ENCODE peak calls at places on chromosomes 6 and 20, in nine cellular contexts. One of them, this sample, is unnamed.

GRCh38 chr6:12849420-12850200 is 133.0 kb downstream of the PHACTR1 start:
- DNase-seq in sigmoid colon: no peak
- DNase-seq in fibroblast of lung: no peak
- DNase-seq in Caco-2: no peak
- DNase-seq in WERI-Rb-1: no peak
- DNase-seq in A549: no peak
- DNase-seq in tibial nerve: no peak
- DNase-seq in adrenal gland: no peak
- DNase-seq in fibroblast of villous mesenchyme: no peak
- DNase-seq in this sample: no peak

GRCh38 chr20:7775072-7775471 is 165.2 kb downstream of the HAO1 start:
- DNase-seq in sigmoid colon: no peak
- DNase-seq in fibroblast of lung: peak; percentile 39
- DNase-seq in Caco-2: no peak
- DNase-seq in WERI-Rb-1: no peak
- DNase-seq in A549: no peak
- DNase-seq in tibial nerve: no peak
- DNase-seq in adrenal gland: no peak
- DNase-seq in fibroblast of villous mesenchyme: peak; percentile 37
- DNase-seq in this sample: no peak

GRCh38 chr6:44969446-44970175 is 358.5 kb upstream of the RUNX2 start:
- DNase-seq in sigmoid colon: no peak
- DNase-seq in fibroblast of lung: peak; percentile 62
- DNase-seq in Caco-2: no peak
- DNase-seq in WERI-Rb-1: no peak
- DNase-seq in A549: no peak
- DNase-seq in tibial nerve: no peak
- DNase-seq in adrenal gland: no peak
- DNase-seq in fibroblast of villous mesenchyme: no peak
- DNase-seq in this sample: no peak

GRCh38 chr6:158648682-158649131 is 1.1 kb upstream of the SYTL3 start:
- DNase-seq in sigmoid colon: peak; percentile 13
- DNase-seq in fibroblast of lung: peak; percentile 93
- DNase-seq in Caco-2: no peak
- DNase-seq in WERI-Rb-1: no peak
- DNase-seq in A549: no peak
- DNase-seq in tibial nerve: no peak
- DNase-seq in adrenal gland: peak; percentile 17
- DNase-seq in fibroblast of villous mesenchyme: peak; percentile 91
- DNase-seq in this sample: no peak

GRCh38 chr6:158406736-158407135 is 94.5 kb downstream of the TULP4 start:
- DNase-seq in sigmoid colon: no peak
- DNase-seq in fibroblast of lung: no peak
- DNase-seq in Caco-2: no peak
- DNase-seq in WERI-Rb-1: no peak
- DNase-seq in A549: no peak
- DNase-seq in tibial nerve: no peak
- DNase-seq in adrenal gland: no peak
- DNase-seq in fibroblast of villous mesenchyme: no peak
- DNase-seq in this sample: no peak

GRCh38 chr20:957544-957943 is 41.4 kb upstream of the ANGPT4 start:
- DNase-seq in sigmoid colon: no peak
- DNase-seq in fibroblast of lung: no peak
- DNase-seq in Caco-2: no peak
- DNase-seq in WERI-Rb-1: no peak
- DNase-seq in A549: peak; percentile 56
- DNase-seq in tibial nerve: no peak
- DNase-seq in adrenal gland: no peak
- DNase-seq in fibroblast of villous mesenchyme: no peak
- DNase-seq in this sample: no peak

GRCh38 chr6:41626022-41626421 is 12.2 kb upstream of the MDFI start:
- DNase-seq in sigmoid colon: no peak
- DNase-seq in fibroblast of lung: no peak
- DNase-seq in Caco-2: no peak
- DNase-seq in WERI-Rb-1: no peak
- DNase-seq in A549: no peak
- DNase-seq in tibial nerve: no peak
- DNase-seq in adrenal gland: no peak
- DNase-seq in fibroblast of villous mesenchyme: no peak
- DNase-seq in this sample: no peak

GRCh38 chr6:147322299-147323162 is 118.3 kb downstream of the STXBP5 start:
- DNase-seq in sigmoid colon: no peak
- DNase-seq in fibroblast of lung: peak; percentile 78
- DNase-seq in Caco-2: no peak
- DNase-seq in WERI-Rb-1: no peak
- DNase-seq in A549: no peak
- DNase-seq in tibial nerve: no peak
- DNase-seq in adrenal gland: no peak
- DNase-seq in fibroblast of villous mesenchyme: peak; percentile 80
- DNase-seq in this sample: no peak

GRCh38 chr6:102204336-102204735 is 810.8 kb downstream of the GRIK2 start:
- DNase-seq in sigmoid colon: no peak
- DNase-seq in fibroblast of lung: no peak
- DNase-seq in Caco-2: no peak
- DNase-seq in WERI-Rb-1: no peak
- DNase-seq in A549: no peak
- DNase-seq in tibial nerve: no peak
- DNase-seq in adrenal gland: no peak
- DNase-seq in fibroblast of villous mesenchyme: no peak
- DNase-seq in this sample: no peak

GRCh38 chr6:29071831-29072723 is 15.0 kb downstream of the OR2B3 start:
- DNase-seq in sigmoid colon: no peak
- DNase-seq in fibroblast of lung: no peak
- DNase-seq in Caco-2: peak; percentile 58
- DNase-seq in WERI-Rb-1: peak; percentile 69
- DNase-seq in A549: peak; percentile 36
- DNase-seq in tibial nerve: no peak
- DNase-seq in adrenal gland: peak; percentile 23
- DNase-seq in fibroblast of villous mesenchyme: peak; percentile 9
- DNase-seq in this sample: no peak
- TF ChIP-seq CTCF in sigmoid colon: no peak
- TF ChIP-seq CTCF in fibroblast of lung: no peak
- TF ChIP-seq CTCF in Caco-2: peak; percentile 87
- TF ChIP-seq CTCF in WERI-Rb-1: peak; percentile 99
- TF ChIP-seq CTCF in A549: peak; percentile 33
- TF ChIP-seq CTCF in tibial nerve: no peak
- TF ChIP-seq CTCF in adrenal gland: no peak
- TF ChIP-seq CTCF in fibroblast of villous mesenchyme: peak; percentile 68
- TF ChIP-seq CTCF in this sample: no peak

GRCh38 chr20:25858495-25859425 is 162.1 kb upstream of the ZNF337 start:
- DNase-seq in sigmoid colon: peak; percentile 30
- DNase-seq in fibroblast of lung: no peak
- DNase-seq in Caco-2: no peak
- DNase-seq in WERI-Rb-1: no peak
- DNase-seq in A549: no peak
- DNase-seq in tibial nerve: no peak
- DNase-seq in adrenal gland: peak; percentile 19
- DNase-seq in fibroblast of villous mesenchyme: no peak
- DNase-seq in this sample: no peak
- H3K4me3 ChIP-seq in sigmoid colon: peak overlapping the region; percentile 36
- H3K4me3 ChIP-seq in fibroblast of lung: peak overlapping the region; percentile 20
- H3K4me3 ChIP-seq in Caco-2: no peak overlapping the region
- H3K4me3 ChIP-seq in WERI-Rb-1: no peak overlapping the region
- H3K4me3 ChIP-seq in A549: peak overlapping the region; percentile 4
- H3K4me3 ChIP-seq in tibial nerve: no peak overlapping the region
- H3K4me3 ChIP-seq in adrenal gland: peak overlapping the region; percentile 10
- H3K4me3 ChIP-seq in fibroblast of villous mesenchyme: peak overlapping the region; percentile 27
- H3K4me3 ChIP-seq in this sample: peak overlapping the region; percentile 61

GRCh38 chr6:149763866-149764265 is 14.3 kb downstream of the PCMT1 start:
- DNase-seq in sigmoid colon: no peak
- DNase-seq in fibroblast of lung: no peak
- DNase-seq in Caco-2: no peak
- DNase-seq in WERI-Rb-1: no peak
- DNase-seq in A549: no peak
- DNase-seq in tibial nerve: no peak
- DNase-seq in adrenal gland: no peak
- DNase-seq in fibroblast of villous mesenchyme: no peak
- DNase-seq in this sample: no peak
- TF ChIP-seq CTCF in sigmoid colon: no peak
- TF ChIP-seq CTCF in fibroblast of lung: no peak
- TF ChIP-seq CTCF in Caco-2: no peak
- TF ChIP-seq CTCF in WERI-Rb-1: no peak
- TF ChIP-seq CTCF in A549: no peak
- TF ChIP-seq CTCF in tibial nerve: no peak
- TF ChIP-seq CTCF in adrenal gland: no peak
- TF ChIP-seq CTCF in fibroblast of villous mesenchyme: no peak
- TF ChIP-seq CTCF in this sample: no peak

DNA sequence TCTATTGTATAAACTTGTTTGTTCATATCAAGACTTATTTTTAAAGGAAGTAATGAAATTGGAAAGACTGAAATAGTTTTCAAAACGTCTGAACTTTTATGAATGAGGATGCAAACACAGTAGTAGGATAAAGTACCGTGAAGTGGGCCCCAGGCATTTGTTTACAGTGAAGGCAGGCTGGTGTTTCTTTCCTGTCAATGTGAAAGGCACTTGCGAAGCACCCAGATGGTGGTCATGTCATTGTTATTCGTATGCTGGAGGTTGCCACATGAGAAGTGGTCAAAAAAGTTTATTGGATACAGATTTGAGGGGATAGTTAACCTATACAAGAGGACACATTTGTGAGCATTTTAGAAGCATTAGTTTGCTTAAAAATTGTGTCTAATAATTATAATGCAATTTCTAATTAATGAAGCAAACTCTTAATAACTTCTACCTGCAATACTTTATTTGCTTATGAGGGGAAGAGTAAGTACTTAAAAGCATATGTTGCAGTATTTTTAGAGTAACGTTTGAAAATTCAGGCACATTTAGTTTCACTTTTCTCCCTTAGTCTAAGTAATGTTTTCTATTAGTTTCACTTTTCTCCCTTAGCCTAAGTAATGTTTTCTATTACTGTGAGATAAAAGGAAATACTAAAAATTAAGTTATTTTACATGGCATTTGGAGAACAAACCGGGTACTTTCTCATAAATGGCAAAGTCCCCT is 120.8 kb upstream of the CLDN20 start:
- DNase-seq in sigmoid colon: no peak
- DNase-seq in fibroblast of lung: peak; percentile 55
- DNase-seq in Caco-2: no peak
- DNase-seq in WERI-Rb-1: no peak
- DNase-seq in A549: no peak
- DNase-seq in tibial nerve: no peak
- DNase-seq in adrenal gland: no peak
- DNase-seq in fibroblast of villous mesenchyme: peak; percentile 76
- DNase-seq in this sample: no peak
- H3K4me3 ChIP-seq in sigmoid colon: peak overlapping the region; percentile 14
- H3K4me3 ChIP-seq in fibroblast of lung: peak overlapping the region; percentile 33
- H3K4me3 ChIP-seq in Caco-2: no peak overlapping the region
- H3K4me3 ChIP-seq in WERI-Rb-1: no peak overlapping the region
- H3K4me3 ChIP-seq in A549: no peak overlapping the region
- H3K4me3 ChIP-seq in tibial nerve: peak overlapping the region; percentile 29
- H3K4me3 ChIP-seq in adrenal gland: peak overlapping the region; percentile 44
- H3K4me3 ChIP-seq in fibroblast of villous mesenchyme: peak overlapping the region; percentile 27
- H3K4me3 ChIP-seq in this sample: peak overlapping the region; percentile 62

DNA sequence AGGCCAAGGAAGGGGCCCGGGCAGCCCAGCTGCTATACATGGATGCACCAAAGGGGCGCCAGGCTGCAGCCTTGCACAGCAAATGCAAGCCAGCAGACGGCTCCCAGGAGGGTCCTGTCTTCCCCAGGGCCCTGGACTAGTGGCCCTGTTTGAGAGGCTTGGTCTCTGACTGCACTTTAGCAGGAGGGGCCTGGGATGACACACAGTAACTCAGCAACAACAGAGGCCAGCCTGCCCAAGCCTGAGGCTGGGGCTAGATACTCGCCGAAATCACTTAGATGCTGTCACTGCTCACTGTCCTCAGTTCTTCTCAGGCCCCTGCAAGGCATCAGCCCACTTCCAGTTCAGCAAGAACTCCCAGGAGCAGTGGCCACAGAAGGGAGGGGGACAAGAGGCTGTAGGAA is 73.5 kb downstream of the TRAM2 start:
- DNase-seq in sigmoid colon: no peak
- DNase-seq in fibroblast of lung: no peak
- DNase-seq in Caco-2: no peak
- DNase-seq in WERI-Rb-1: peak; percentile 82
- DNase-seq in A549: no peak
- DNase-seq in tibial nerve: no peak
- DNase-seq in adrenal gland: no peak
- DNase-seq in fibroblast of villous mesenchyme: no peak
- DNase-seq in this sample: no peak
- TF ChIP-seq CTCF in sigmoid colon: no peak
- TF ChIP-seq CTCF in fibroblast of lung: no peak
- TF ChIP-seq CTCF in Caco-2: no peak
- TF ChIP-seq CTCF in WERI-Rb-1: peak; percentile 78
- TF ChIP-seq CTCF in A549: peak; percentile 12
- TF ChIP-seq CTCF in tibial nerve: no peak
- TF ChIP-seq CTCF in adrenal gland: no peak
- TF ChIP-seq CTCF in fibroblast of villous mesenchyme: peak; percentile 9
- TF ChIP-seq CTCF in this sample: no peak

GRCh38 chr6:29942275-29943052 is at the start of gene HLA-A:
- DNase-seq in sigmoid colon: peak; percentile 98
- DNase-seq in fibroblast of lung: peak; percentile 94
- DNase-seq in Caco-2: peak; percentile 89
- DNase-seq in WERI-Rb-1: peak; percentile 97
- DNase-seq in A549: peak; percentile 88
- DNase-seq in tibial nerve: peak; percentile 92
- DNase-seq in adrenal gland: peak; percentile 98
- DNase-seq in fibroblast of villous mesenchyme: peak; percentile 96
- DNase-seq in this sample: peak; percentile 96

GRCh38 chr6:29943053-29943966 is 978 bp downstream of the HLA-A start:
- DNase-seq in sigmoid colon: peak; percentile 77
- DNase-seq in fibroblast of lung: no peak
- DNase-seq in Caco-2: no peak
- DNase-seq in WERI-Rb-1: no peak
- DNase-seq in A549: no peak
- DNase-seq in tibial nerve: no peak
- DNase-seq in adrenal gland: no peak
- DNase-seq in fibroblast of villous mesenchyme: peak; percentile 23
- DNase-seq in this sample: no peak

GRCh38 chr6:29941006-29941405 is 1.3 kb upstream of the HLA-A start:
- DNase-seq in sigmoid colon: no peak
- DNase-seq in fibroblast of lung: no peak
- DNase-seq in Caco-2: no peak
- DNase-seq in WERI-Rb-1: no peak
- DNase-seq in A549: no peak
- DNase-seq in tibial nerve: peak; percentile 55
- DNase-seq in adrenal gland: no peak
- DNase-seq in fibroblast of villous mesenchyme: peak; percentile 42
- DNase-seq in this sample: no peak

GRCh38 chr6:29941476-29941875 is 856 bp upstream of the HLA-A start:
- DNase-seq in sigmoid colon: no peak
- DNase-seq in fibroblast of lung: peak; percentile 24
- DNase-seq in Caco-2: no peak
- DNase-seq in WERI-Rb-1: no peak
- DNase-seq in A549: no peak
- DNase-seq in tibial nerve: no peak
- DNase-seq in adrenal gland: no peak
- DNase-seq in fibroblast of villous mesenchyme: peak; percentile 31
- DNase-seq in this sample: no peak

GRCh38 chr6:29941916-29942274 is 437 bp upstream of the HLA-A start:
- DNase-seq in sigmoid colon: no peak
- DNase-seq in fibroblast of lung: no peak
- DNase-seq in Caco-2: no peak
- DNase-seq in WERI-Rb-1: no peak
- DNase-seq in A549: no peak
- DNase-seq in tibial nerve: no peak
- DNase-seq in adrenal gland: no peak
- DNase-seq in fibroblast of villous mesenchyme: no peak
- DNase-seq in this sample: no peak
- H3K4me3 ChIP-seq in sigmoid colon: peak overlapping the region; percentile 63
- H3K4me3 ChIP-seq in fibroblast of lung: peak overlapping the region; percentile 71
- H3K4me3 ChIP-seq in Caco-2: peak overlapping the region; percentile 65
- H3K4me3 ChIP-seq in WERI-Rb-1: peak overlapping the region; percentile 80
- H3K4me3 ChIP-seq in A549: peak overlapping the region; percentile 75
- H3K4me3 ChIP-seq in tibial nerve: peak overlapping the region; percentile 65
- H3K4me3 ChIP-seq in adrenal gland: peak overlapping the region; percentile 84
- H3K4me3 ChIP-seq in fibroblast of villous mesenchyme: peak overlapping the region; percentile 78
- H3K4me3 ChIP-seq in this sample: peak overlapping the region; percentile 88